ENCODE peak calls at places on chromosomes 4 and X, in seven cellular contexts. S is H9, R is H1, I is IMR-90, N is mesenchymal stem cell, F is mesendoderm, Y is trophoblast cell. K is an unnamed sample.

GRCh38 chr4:178856139-178856800 is 1414.0 kb upstream of the AGA start:
- DNase-seq in S (no peak), R (no peak), I (no peak), N (no peak), F (peak), Y (no peak), K (no peak)

GRCh38 chr4:128980816-128981326 is 112.5 kb downstream of the SCLT1 start:
- DNase-seq in S (no peak), R (no peak), I (no peak), N (no peak), F (no peak), Y (no peak), K (no peak)

GRCh38 chr4:112348488-112349158 is 51.5 kb downstream of the ALPK1 start:
- DNase-seq in S (peak), R (peak), I (peak), N (peak), F (peak), Y (peak), K (peak)

GRCh38 chrX:119145241-119145653 is 17.6 kb upstream of the KIAA1210 start:
- DNase-seq in S (peak), R (peak), I (no peak), N (no peak), F (peak), Y (no peak), K (no peak)

GRCh38 chr4:40321671-40322131 is 13.4 kb upstream of the CHRNA9 start:
- DNase-seq in S (no peak), R (no peak), I (peak), N (peak), F (no peak), Y (peak), K (no peak)

GRCh38 chr4:126361287-126361686 is 1046.5 kb downstream of the FAT4 start:
- DNase-seq in S (no peak), R (no peak), I (no peak), N (no peak), F (peak), Y (no peak), K (no peak)

GRCh38 chr4:187485676-187486075 is 509.9 kb upstream of the ZFP42 start:
- DNase-seq in S (no peak), R (no peak), I (no peak), N (no peak), F (no peak), Y (no peak), K (no peak)

GRCh38 chr4:175971393-175972179 is 94.1 kb upstream of the WDR17 start:
- DNase-seq in S (no peak), R (no peak), I (no peak), N (no peak), F (peak), Y (peak), K (no peak)

GRCh38 chr4:156571146-156571545 is 400.5 kb downstream of the PDGFC start:
- DNase-seq in S (no peak), R (no peak), I (no peak), N (no peak), F (no peak), Y (peak), K (no peak)

GRCh38 chr4:74934016-74934821 is 1.3 kb downstream of the PARM1 start:
- DNase-seq in S (peak), R (peak), I (peak), N (peak), F (peak), Y (peak), K (no peak)

GRCh38 chr4:11313157-11313943 is 115.3 kb downstream of the HS3ST1 start:
- DNase-seq in S (no peak), R (no peak), I (no peak), N (no peak), F (peak), Y (no peak), K (no peak)

GRCh38 chr4:106246441-106246840 is 69.6 kb downstream of the TBCK start:
- DNase-seq in S (no peak), R (no peak), I (no peak), N (no peak), F (no peak), Y (no peak), K (no peak)

GRCh38 chrX:107731831-107732502 is 43.6 kb downstream of the TSC22D3 start:
- DNase-seq in S (peak), R (no peak), I (peak), N (peak), F (peak), Y (no peak), K (no peak)

GRCh38 chr4:118033148-118034060 is 882 bp upstream of the NDST3 start:
- DNase-seq in S (peak), R (peak), I (peak), N (peak), F (peak), Y (peak), K (peak)

GRCh38 chr4:105619193-105619931 is 66.9 kb downstream of the ARHGEF38 start:
- DNase-seq in S (no peak), R (no peak), I (no peak), N (no peak), F (no peak), Y (no peak), K (no peak)

GRCh38 chrX:77937291-77937690 is 26.8 kb downstream of the ATP7A start:
- DNase-seq in S (no peak), R (no peak), I (peak), N (peak), F (no peak), Y (no peak), K (no peak)

GRCh38 chr4:96472103-96472867 is 632.4 kb downstream of the PDHA2 start:
- DNase-seq in S (no peak), R (no peak), I (no peak), N (no peak), F (peak), Y (peak), K (no peak)

GRCh38 chrX:154443479-154443910 is 446 bp upstream of the FAM50A start:
- DNase-seq in S (no peak), R (no peak), I (no peak), N (peak), F (peak), Y (peak), K (no peak)

GRCh38 chr4:45072981-45073380 is 346.6 kb upstream of the GNPDA2 start:
- DNase-seq in S (no peak), R (no peak), I (no peak), N (peak), F (no peak), Y (no peak), K (no peak)
- H3K4me2 ChIP-seq in S (no peak), R (no peak), I (no peak), N (no peak), F (no peak), Y (no peak), K (no peak)

DNA sequence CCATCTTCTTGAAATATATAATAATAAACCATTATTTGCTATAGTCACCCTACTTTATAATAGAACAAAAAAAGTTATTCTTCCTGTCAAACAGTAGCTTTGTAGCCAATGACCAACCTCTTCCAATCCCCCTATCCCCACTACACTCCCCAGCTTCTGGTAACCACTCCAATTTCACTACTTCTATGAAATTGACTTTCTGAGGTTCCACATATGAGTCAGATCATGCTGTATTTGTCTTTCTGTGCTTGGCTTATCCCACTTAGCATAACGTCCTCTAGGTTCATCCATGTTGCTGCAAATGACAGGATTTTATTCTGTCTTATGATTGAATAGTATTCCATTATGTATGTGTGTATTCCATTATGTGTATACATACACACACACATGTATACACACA is 809.7 kb upstream of the NDST4 start:
- DNase-seq in S (no peak), R (no peak), I (no peak), N (no peak), F (no peak), Y (no peak), K (no peak)
- H3K4ac ChIP-seq in S (no peak), R (no peak), I (no peak), N (no peak), F (no peak), Y (no peak), K (no peak)

DNA sequence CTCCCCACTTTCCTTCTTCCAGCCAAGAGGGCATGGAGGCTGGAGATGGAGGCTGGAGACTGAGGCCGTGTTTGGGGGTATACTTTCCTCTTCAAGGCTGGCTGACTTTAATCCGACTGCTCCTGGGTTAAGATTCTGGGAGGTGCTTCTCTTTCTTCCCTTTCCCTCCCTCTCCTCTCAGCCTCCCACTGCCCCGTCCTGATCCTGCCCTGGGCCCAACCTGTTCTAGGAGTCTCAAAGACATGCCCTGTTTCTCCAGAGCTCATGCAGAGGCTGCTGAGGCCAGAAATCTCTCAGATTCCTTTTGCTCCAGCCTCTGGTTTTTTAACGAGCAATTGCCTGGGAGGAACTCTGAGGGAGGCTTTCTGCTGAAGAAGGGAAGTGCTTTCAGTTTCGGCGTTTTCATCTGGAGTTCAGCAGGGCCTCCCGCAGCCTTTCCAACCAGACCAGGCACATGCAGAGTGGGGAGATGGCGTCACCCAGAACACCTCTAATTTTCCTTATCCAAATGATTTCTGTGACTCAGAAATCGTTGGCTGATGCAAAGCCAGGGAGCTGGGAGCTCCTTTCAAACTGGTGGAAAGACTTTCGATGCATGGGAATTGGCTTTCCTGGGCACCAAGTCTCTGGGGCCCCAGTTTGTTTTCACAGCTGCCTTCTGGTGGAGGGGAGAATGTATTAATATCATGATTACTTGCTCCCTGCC is 34.5 kb upstream of the FAM9C start:
- DNase-seq in S (no peak), R (no peak), I (peak), N (peak), F (no peak), Y (no peak), K (no peak)
- H2BK120ac ChIP-seq in S (no peak), R (no peak), I (peak), N (peak), F (no peak), Y (no peak), K (no peak)

GRCh38 chr4:121794505-121795192 is 6.5 kb upstream of the EXOSC9 start:
- DNase-seq in S (no peak), R (no peak), I (no peak), N (no peak), F (peak), Y (no peak), K (no peak)
- H3K4me2 ChIP-seq in S (no peak), R (no peak), I (no peak), N (no peak), F (no peak), Y (no peak), K (no peak)

GRCh38 chr4:165410214-165410613 is 31.4 kb downstream of the CPE start:
- DNase-seq in S (no peak), R (no peak), I (no peak), N (no peak), F (no peak), Y (no peak), K (no peak)
- H3K4ac ChIP-seq in S (no peak), R (no peak), I (no peak), N (no peak), F (no peak), Y (no peak), K (no peak)

GRCh38 chr4:41723286-41723685 is 25.2 kb downstream of the PHOX2B start:
- DNase-seq in S (no peak), R (no peak), I (no peak), N (no peak), F (no peak), Y (no peak), K (no peak)

GRCh38 chr4:41725254-41725653 is 23.3 kb downstream of the PHOX2B start:
- DNase-seq in S (no peak), R (peak), I (no peak), N (no peak), F (no peak), Y (no peak), K (no peak)

GRCh38 chr4:41731569-41731968 is 17.0 kb downstream of the PHOX2B start:
- DNase-seq in S (no peak), R (no peak), I (no peak), N (no peak), F (no peak), Y (no peak), K (no peak)

GRCh38 chr4:41728571-41728908 is 20.0 kb downstream of the PHOX2B start:
- DNase-seq in S (no peak), R (no peak), I (peak), N (peak), F (no peak), Y (no peak), K (no peak)

DNA sequence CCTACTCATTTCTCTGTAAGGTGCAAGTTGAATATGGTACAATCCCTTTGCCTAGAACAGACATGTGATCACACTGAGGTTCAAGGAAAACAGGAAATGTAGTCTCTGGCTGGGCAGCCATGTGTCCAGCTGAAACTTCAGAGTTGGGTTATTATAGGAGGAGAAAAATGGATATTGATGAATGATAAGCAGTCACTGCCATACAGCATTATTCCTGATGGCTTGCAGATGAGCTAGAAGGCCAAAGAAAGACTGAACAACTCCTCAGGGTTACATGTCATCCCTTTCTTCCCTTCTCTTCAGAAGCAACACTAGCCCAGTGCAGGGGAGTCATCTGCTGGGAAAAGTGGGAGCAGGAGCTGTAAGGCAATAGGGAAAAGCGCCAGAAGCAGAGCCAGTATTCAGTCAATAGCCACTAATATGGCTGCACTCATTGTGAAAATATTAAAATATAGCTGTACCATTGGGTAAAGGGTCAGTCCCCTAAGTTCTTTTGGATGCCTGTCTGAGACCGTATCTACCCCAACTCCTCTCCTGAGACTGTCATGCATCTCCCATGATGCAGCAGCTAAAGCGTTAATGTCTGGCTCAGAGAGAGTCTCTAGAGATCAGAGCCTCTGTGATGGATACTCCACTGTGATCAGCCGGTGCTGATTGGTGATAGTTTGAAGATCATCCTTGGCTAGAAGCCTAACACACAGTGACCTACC is 20.5 kb downstream of the PHOX2B start:
- DNase-seq in S (no peak), R (no peak), I (no peak), N (no peak), F (no peak), Y (no peak), K (no peak)
- H2BK120ac ChIP-seq in S (no peak), R (no peak), I (peak), N (no peak), F (no peak), Y (no peak), K (no peak)

DNA sequence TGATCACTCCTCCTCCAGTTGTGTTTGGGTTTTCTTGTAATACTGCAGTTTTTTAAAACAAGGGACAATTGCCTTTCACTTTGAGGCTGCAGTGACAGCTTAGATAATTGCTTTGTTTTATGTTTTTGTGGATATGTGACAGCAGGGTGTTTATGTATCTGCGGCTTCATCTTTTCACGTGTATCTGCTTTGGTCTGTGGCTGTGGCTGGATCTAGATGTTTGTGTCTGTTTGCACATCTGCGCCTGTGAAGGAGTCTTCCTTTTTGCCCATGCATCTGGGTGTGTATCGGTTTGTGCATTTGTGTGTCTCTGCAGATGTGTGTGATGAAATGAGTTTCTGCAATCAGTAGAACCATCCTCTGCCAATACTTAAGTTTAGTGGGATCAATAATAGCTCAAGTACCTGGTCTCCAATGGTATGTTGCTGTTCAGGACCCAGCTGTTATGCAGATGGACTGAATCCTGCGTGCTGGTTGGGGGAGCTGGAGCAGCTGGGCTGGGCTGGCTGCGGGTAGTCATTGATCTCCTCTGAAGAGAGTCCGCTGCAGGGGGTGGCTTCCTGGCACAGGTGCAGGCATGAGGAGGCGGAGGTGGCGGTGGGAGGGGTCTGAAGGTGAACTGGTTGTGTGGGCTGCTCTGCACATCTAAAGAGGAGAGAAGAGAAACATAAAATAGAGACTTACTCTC is 390.3 kb downstream of the SH2D1A start:
- DNase-seq in S (peak), R (peak), I (no peak), N (no peak), F (peak), Y (no peak), K (no peak)
- H3K4me2 ChIP-seq in S (peak), R (peak), I (no peak), N (no peak), F (no peak), Y (no peak), K (no peak)